ENCODE peak calls at places on chromosomes 16 and 17, in four cellular contexts. One of them, this sample, is unnamed.

GRCh38 chr16:10728035-10728462 is 15.6 kb upstream of the NUBP1 start:
- DNase-seq in keratinocyte: no peak
- DNase-seq in H1: no peak
- DNase-seq in HCT116: no peak
- DNase-seq in this sample: no peak

GRCh38 chr17:38654411-38655398 is 20.1 kb downstream of the EPOP start:
- DNase-seq in H1: no peak
- DNase-seq in keratinocyte: no peak
- DNase-seq in HCT116: no peak
- DNase-seq in this sample: no peak

GRCh38 chr17:47703191-47703591 is 9.2 kb downstream of the TBKBP1 start:
- DNase-seq in keratinocyte: no peak
- DNase-seq in HCT116: no peak
- DNase-seq in H1: no peak
- DNase-seq in this sample: no peak

GRCh38 chr16:56389554-56389953 is 35.8 kb downstream of the AMFR start:
- DNase-seq in keratinocyte: peak
- DNase-seq in H1: no peak
- DNase-seq in HCT116: no peak
- DNase-seq in this sample: no peak

GRCh38 chr16:28531777-28532744 is 6.7 kb downstream of the NUPR1 start:
- DNase-seq in H1: no peak
- DNase-seq in keratinocyte: no peak
- DNase-seq in HCT116: peak
- DNase-seq in this sample: no peak

GRCh38 chr17:45115871-45116270 is 16.4 kb downstream of the PLCD3 start:
- DNase-seq in HCT116: no peak
- DNase-seq in H1: no peak
- DNase-seq in keratinocyte: no peak
- DNase-seq in this sample: no peak

GRCh38 chr16:67882374-67883145 is 2.1 kb upstream of the NRN1L start:
- DNase-seq in keratinocyte: no peak
- DNase-seq in HCT116: no peak
- DNase-seq in H1: no peak
- DNase-seq in this sample: no peak

GRCh38 chr16:26705346-26705745 is 361.4 kb upstream of the C16orf82 start:
- DNase-seq in HCT116: no peak
- DNase-seq in keratinocyte: no peak
- DNase-seq in H1: no peak
- DNase-seq in this sample: no peak

GRCh38 chr17:36812762-36813161 is 124.5 kb upstream of the LHX1 start:
- DNase-seq in keratinocyte: no peak
- DNase-seq in HCT116: no peak
- DNase-seq in H1: no peak
- DNase-seq in this sample: peak

GRCh38 chr17:6473128-6473767 is 29.0 kb downstream of the PIMREG start:
- DNase-seq in HCT116: peak
- DNase-seq in H1: no peak
- DNase-seq in keratinocyte: no peak
- DNase-seq in this sample: peak

GRCh38 chr16:84932691-84933090 is 78.6 kb downstream of the ZDHHC7 start:
- DNase-seq in keratinocyte: no peak
- DNase-seq in H1: no peak
- DNase-seq in HCT116: no peak
- DNase-seq in this sample: no peak

GRCh38 chr17:78790552-78790951 is 8.5 kb upstream of the CYTH1 start:
- DNase-seq in H1: no peak
- DNase-seq in keratinocyte: no peak
- DNase-seq in HCT116: no peak
- DNase-seq in this sample: no peak

GRCh38 chr16:81803332-81803731 is 24.2 kb downstream of the PLCG2 start:
- DNase-seq in keratinocyte: no peak
- DNase-seq in H1: no peak
- DNase-seq in HCT116: no peak
- DNase-seq in this sample: no peak

GRCh38 chr17:38451030-38451839 is 23.0 kb downstream of the ARHGAP23 start:
- DNase-seq in keratinocyte: no peak
- DNase-seq in H1: peak
- DNase-seq in HCT116: no peak
- DNase-seq in this sample: peak

GRCh38 chr16:88782454-88783390 is 2.3 kb downstream of the PIEZO1 start:
- DNase-seq in H1: no peak
- DNase-seq in keratinocyte: peak
- DNase-seq in HCT116: peak
- DNase-seq in this sample: peak

GRCh38 chr16:84598391-84598750 is 19.5 kb downstream of the COTL1 start:
- DNase-seq in HCT116: no peak
- DNase-seq in H1: no peak
- DNase-seq in keratinocyte: no peak
- DNase-seq in this sample: no peak

GRCh38 chr16:10806698-10807097 is 11.9 kb downstream of the TVP23A start:
- DNase-seq in HCT116: no peak
- DNase-seq in H1: no peak
- DNase-seq in keratinocyte: no peak
- DNase-seq in this sample: no peak

GRCh38 chr17:80154166-80154565 is 7.2 kb upstream of the EIF4A3 start:
- DNase-seq in keratinocyte: no peak
- DNase-seq in HCT116: no peak
- DNase-seq in H1: no peak
- DNase-seq in this sample: no peak

GRCh38 chr17:79026345-79027273 is 2.6 kb downstream of the C1QTNF1 start:
- DNase-seq in HCT116: peak
- DNase-seq in keratinocyte: no peak
- DNase-seq in H1: no peak
- DNase-seq in this sample: peak

GRCh38 chr17:72587156-72587555 is 466.3 kb downstream of the SOX9 start:
- DNase-seq in HCT116: no peak
- DNase-seq in keratinocyte: no peak
- DNase-seq in H1: no peak
- DNase-seq in this sample: no peak

GRCh38 chr17:66426397-66427033 is 124.1 kb downstream of the PRKCA start:
- DNase-seq in HCT116: peak
- DNase-seq in H1: no peak
- DNase-seq in keratinocyte: no peak
- DNase-seq in this sample: peak

DNA sequence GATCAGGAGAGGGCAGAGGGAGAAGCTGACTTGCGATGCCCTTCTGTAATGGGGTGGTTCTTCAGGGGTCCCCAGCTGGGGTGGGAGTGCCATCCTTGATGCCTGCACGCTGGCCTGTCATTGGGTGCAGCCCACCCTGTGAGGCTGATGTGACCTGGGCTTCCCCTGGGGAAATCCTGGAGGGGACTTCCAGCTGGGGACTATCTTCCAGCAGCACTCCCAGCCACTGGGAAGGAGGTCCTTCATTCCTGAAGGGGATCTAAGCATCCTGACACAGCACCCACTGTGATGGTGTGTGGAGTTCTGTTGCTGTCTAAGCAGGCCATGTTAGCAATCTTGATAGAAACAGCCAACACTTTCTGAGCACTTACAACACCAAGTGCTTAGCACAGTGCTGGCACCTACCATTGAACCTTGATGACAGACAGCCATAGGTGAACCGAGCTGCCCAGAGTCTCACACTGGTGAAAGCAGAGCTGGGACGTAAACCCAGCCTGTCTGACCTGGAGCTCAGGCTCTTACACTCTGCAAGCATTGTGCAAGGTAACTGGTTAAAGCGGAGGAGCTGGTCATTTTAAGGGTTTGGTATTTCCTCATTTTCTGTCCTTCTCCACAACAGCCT is 211.3 kb downstream of the CCDC182 start:
- DNase-seq in HCT116: no peak
- DNase-seq in keratinocyte: no peak
- DNase-seq in H1: no peak
- DNase-seq in this sample: no peak
- TF ChIP-seq EZH2 in HCT116: no peak
- TF ChIP-seq EZH2 in keratinocyte: no peak
- TF ChIP-seq EZH2 in H1: no peak
- TF ChIP-seq EZH2 in this sample: no peak

GRCh38 chr16:1412847-1413246 is 1.7 kb downstream of the UNKL start:
- DNase-seq in HCT116: no peak
- DNase-seq in keratinocyte: no peak
- DNase-seq in H1: no peak
- DNase-seq in this sample: no peak

GRCh38 chr16:1413684-1414531 is 596 bp downstream of the UNKL start:
- DNase-seq in H1: peak
- DNase-seq in HCT116: peak
- DNase-seq in keratinocyte: no peak
- DNase-seq in this sample: peak

GRCh38 chr16:1414532-1415265 is at the start of gene UNKL:
- DNase-seq in H1: no peak
- DNase-seq in HCT116: no peak
- DNase-seq in keratinocyte: no peak
- DNase-seq in this sample: peak

GRCh38 chr16:1420111-1420539 is 422 bp downstream of the UQCC4 start:
- DNase-seq in HCT116: no peak
- DNase-seq in keratinocyte: no peak
- DNase-seq in H1: no peak
- DNase-seq in this sample: no peak

GRCh38 chr16:1416521-1416941 is 2.0 kb upstream of the UNKL start:
- DNase-seq in HCT116: no peak
- DNase-seq in H1: no peak
- DNase-seq in keratinocyte: peak
- DNase-seq in this sample: no peak
- H3K4me3 ChIP-seq in HCT116: no peak
- H3K4me3 ChIP-seq in H1: no peak
- H3K4me3 ChIP-seq in keratinocyte: no peak
- H3K4me3 ChIP-seq in this sample: no peak

GRCh38 chr16:86572041-86572521 is 5.5 kb downstream of the FOXC2 start:
- DNase-seq in keratinocyte: no peak
- DNase-seq in H1: no peak
- DNase-seq in HCT116: no peak
- DNase-seq in this sample: no peak

GRCh38 chr16:86571197-86571915 is 4.7 kb downstream of the FOXC2 start:
- DNase-seq in HCT116: no peak
- DNase-seq in H1: no peak
- DNase-seq in keratinocyte: no peak
- DNase-seq in this sample: no peak

GRCh38 chr16:86569843-86570447 is 3.3 kb downstream of the FOXC2 start:
- DNase-seq in keratinocyte: no peak
- DNase-seq in HCT116: no peak
- DNase-seq in H1: no peak
- DNase-seq in this sample: no peak

GRCh38 chr16:86568677-86569623 is 2.3 kb downstream of the FOXC2 start:
- DNase-seq in keratinocyte: no peak
- DNase-seq in HCT116: no peak
- DNase-seq in H1: no peak
- DNase-seq in this sample: no peak

DNA sequence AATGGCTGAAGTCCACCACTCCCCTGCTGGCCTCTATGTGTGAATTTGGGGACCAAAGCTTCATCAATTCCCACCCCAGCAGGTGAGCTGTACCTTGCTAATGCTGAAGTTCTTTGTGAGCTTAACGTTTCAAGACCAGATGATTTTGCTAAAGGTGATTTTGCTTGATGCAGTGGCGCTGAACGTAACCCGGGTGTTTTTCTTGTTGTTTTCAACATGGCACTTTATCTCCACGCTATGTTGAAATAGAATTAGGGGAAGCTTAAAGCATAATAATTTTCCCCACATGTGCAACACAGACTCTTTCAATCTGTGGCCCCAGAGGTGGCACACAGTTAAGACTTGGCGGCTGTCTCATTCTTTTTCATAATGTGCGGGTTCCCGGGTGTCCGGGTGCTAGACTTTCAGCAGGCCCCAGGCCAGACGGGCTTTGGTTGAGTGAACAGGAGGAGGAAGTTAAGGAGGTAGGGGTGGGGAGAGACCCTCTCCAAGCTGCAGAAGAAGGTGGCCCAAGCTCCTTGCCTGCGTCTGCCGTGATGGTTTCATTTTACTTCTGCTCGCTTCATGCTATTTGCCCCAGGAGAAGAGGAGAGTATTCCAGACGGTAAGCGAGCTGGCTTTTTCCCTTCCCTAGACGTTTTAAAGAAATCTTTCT is 4.0 kb downstream of the FOXC2 start:
- DNase-seq in HCT116: no peak
- DNase-seq in H1: no peak
- DNase-seq in keratinocyte: no peak
- DNase-seq in this sample: no peak
- TF ChIP-seq EZH2 in HCT116: no peak
- TF ChIP-seq EZH2 in H1: no peak
- TF ChIP-seq EZH2 in keratinocyte: no peak
- TF ChIP-seq EZH2 in this sample: no peak

GRCh38 chr17:18361837-18362380 is 1.4 kb downstream of the SHMT1 start:
- DNase-seq in keratinocyte: no peak
- DNase-seq in H1: no peak
- DNase-seq in HCT116: no peak
- DNase-seq in this sample: no peak
- H3K4me3 ChIP-seq in keratinocyte: peak
- H3K4me3 ChIP-seq in H1: no peak
- H3K4me3 ChIP-seq in HCT116: peak
- H3K4me3 ChIP-seq in this sample: peak

GRCh38 chr17:77462101-77462500 is 321.3 kb downstream of the SEC14L1 start:
- DNase-seq in H1: no peak
- DNase-seq in keratinocyte: no peak
- DNase-seq in HCT116: no peak
- DNase-seq in this sample: no peak
- TF ChIP-seq EZH2 in H1: no peak
- TF ChIP-seq EZH2 in keratinocyte: no peak
- TF ChIP-seq EZH2 in HCT116: no peak
- TF ChIP-seq EZH2 in this sample: no peak

GRCh38 chr16:51045186-51045585 is 105.9 kb downstream of the SALL1 start:
- DNase-seq in keratinocyte: no peak
- DNase-seq in HCT116: no peak
- DNase-seq in H1: no peak
- DNase-seq in this sample: no peak
- H3K4me3 ChIP-seq in keratinocyte: no peak
- H3K4me3 ChIP-seq in HCT116: no peak
- H3K4me3 ChIP-seq in H1: no peak
- H3K4me3 ChIP-seq in this sample: no peak

GRCh38 chr17:76584427-76585047 is 1.1 kb downstream of the ST6GALNAC2 start:
- DNase-seq in HCT116: no peak
- DNase-seq in H1: no peak
- DNase-seq in keratinocyte: no peak
- DNase-seq in this sample: no peak
- TF ChIP-seq EZH2 in HCT116: no peak
- TF ChIP-seq EZH2 in H1: no peak
- TF ChIP-seq EZH2 in keratinocyte: no peak
- TF ChIP-seq EZH2 in this sample: no peak

GRCh38 chr16:14072360-14072759 is 1.2 kb downstream of the MRTFB start:
- DNase-seq in HCT116: no peak
- DNase-seq in H1: no peak
- DNase-seq in keratinocyte: no peak
- DNase-seq in this sample: no peak
- H3K4me3 ChIP-seq in HCT116: peak
- H3K4me3 ChIP-seq in H1: peak
- H3K4me3 ChIP-seq in keratinocyte: peak
- H3K4me3 ChIP-seq in this sample: peak

GRCh38 chr17:12996941-12997340 is 20.9 kb downstream of the ELAC2 start:
- DNase-seq in keratinocyte: no peak
- DNase-seq in H1: no peak
- DNase-seq in HCT116: no peak
- DNase-seq in this sample: no peak

GRCh38 chr17:12996357-12996756 is 21.5 kb downstream of the ELAC2 start:
- DNase-seq in keratinocyte: no peak
- DNase-seq in HCT116: no peak
- DNase-seq in H1: no peak
- DNase-seq in this sample: no peak

GRCh38 chr17:12994341-12995074 is 23.3 kb downstream of the ELAC2 start:
- DNase-seq in H1: no peak
- DNase-seq in keratinocyte: no peak
- DNase-seq in HCT116: no peak
- DNase-seq in this sample: no peak

GRCh38 chr17:12995896-12996295 is 21.9 kb downstream of the ELAC2 start:
- DNase-seq in H1: no peak
- DNase-seq in keratinocyte: no peak
- DNase-seq in HCT116: no peak
- DNase-seq in this sample: no peak

GRCh38 chr17:12995106-12995895 is 22.5 kb downstream of the ELAC2 start:
- DNase-seq in H1: no peak
- DNase-seq in HCT116: no peak
- DNase-seq in keratinocyte: no peak
- DNase-seq in this sample: no peak
- TF ChIP-seq EZH2 in H1: no peak
- TF ChIP-seq EZH2 in HCT116: no peak
- TF ChIP-seq EZH2 in keratinocyte: no peak
- TF ChIP-seq EZH2 in this sample: no peak